ENCODE peak calls at places on chromosome X, in five cellular contexts. One of them, this sample, is unnamed. For H3K4me1, the result is how much of the 10 kb centered on the place peaks cover.

GRCh38 chrX:22203186-22203585 is 69.5 kb upstream of the CBLL2 start:
- DNase-seq in psoas muscle: no peak
- DNase-seq in stomach: no peak
- DNase-seq in esophagus muscularis mucosa: no peak
- DNase-seq in PC-3: no peak
- DNase-seq in this sample: no peak

GRCh38 chrX:68929332-68930150 is 100.7 kb downstream of the EFNB1 start:
- DNase-seq in psoas muscle: peak
- DNase-seq in stomach: peak
- DNase-seq in esophagus muscularis mucosa: no peak
- DNase-seq in PC-3: peak
- DNase-seq in this sample: no peak

GRCh38 chrX:134933248-134933647 is 57.5 kb upstream of the SMIM10 start:
- DNase-seq in psoas muscle: no peak
- DNase-seq in stomach: no peak
- DNase-seq in esophagus muscularis mucosa: no peak
- DNase-seq in PC-3: no peak
- DNase-seq in this sample: no peak

GRCh38 chrX:155577682-155578081 is 35.1 kb downstream of the TMLHE start:
- DNase-seq in psoas muscle: no peak
- DNase-seq in stomach: no peak
- DNase-seq in esophagus muscularis mucosa: no peak
- DNase-seq in PC-3: no peak
- DNase-seq in this sample: no peak

GRCh38 chrX:22922961-22923360 is 76.8 kb upstream of the DDX53 start:
- DNase-seq in psoas muscle: no peak
- DNase-seq in stomach: no peak
- DNase-seq in esophagus muscularis mucosa: no peak
- DNase-seq in PC-3: peak
- DNase-seq in this sample: no peak

GRCh38 chrX:113790987-113791386 is 792.9 kb upstream of the HTR2C start:
- DNase-seq in psoas muscle: no peak
- DNase-seq in stomach: no peak
- DNase-seq in esophagus muscularis mucosa: no peak
- DNase-seq in PC-3: no peak
- DNase-seq in this sample: no peak

GRCh38 chrX:69365349-69365748 is 138.8 kb upstream of the NALF2 start:
- DNase-seq in psoas muscle: no peak
- DNase-seq in stomach: no peak
- DNase-seq in esophagus muscularis mucosa: no peak
- DNase-seq in PC-3: no peak
- DNase-seq in this sample: no peak

GRCh38 chrX:54495814-54496516 is at the start of gene FGD1:
- DNase-seq in psoas muscle: peak
- DNase-seq in stomach: peak
- DNase-seq in esophagus muscularis mucosa: peak
- DNase-seq in PC-3: peak
- DNase-seq in this sample: no peak

GRCh38 chrX:86194758-86195157 is 46.5 kb downstream of the DACH2 start:
- DNase-seq in psoas muscle: no peak
- DNase-seq in stomach: no peak
- DNase-seq in esophagus muscularis mucosa: no peak
- DNase-seq in PC-3: no peak
- DNase-seq in this sample: no peak

GRCh38 chrX:4670606-4671005 is 957.2 kb upstream of the PRKX start:
- DNase-seq in psoas muscle: no peak
- DNase-seq in stomach: peak
- DNase-seq in esophagus muscularis mucosa: no peak
- DNase-seq in PC-3: peak
- DNase-seq in this sample: no peak

GRCh38 chrX:70172964-70173363 is 4.3 kb upstream of the DGAT2L6 start:
- DNase-seq in psoas muscle: no peak
- DNase-seq in stomach: no peak
- DNase-seq in esophagus muscularis mucosa: no peak
- DNase-seq in PC-3: no peak
- DNase-seq in this sample: no peak

GRCh38 chrX:50430917-50431316 is 39.7 kb downstream of the DGKK start:
- DNase-seq in psoas muscle: no peak
- DNase-seq in stomach: no peak
- DNase-seq in esophagus muscularis mucosa: no peak
- DNase-seq in PC-3: peak
- DNase-seq in this sample: no peak

GRCh38 chrX:145394344-145394743 is 147.0 kb downstream of the SPANXN1 start:
- DNase-seq in psoas muscle: no peak
- DNase-seq in stomach: no peak
- DNase-seq in esophagus muscularis mucosa: no peak
- DNase-seq in PC-3: no peak
- DNase-seq in this sample: no peak

GRCh38 chrX:13691845-13692334 is 3.0 kb downstream of the RAB9A start:
- DNase-seq in psoas muscle: no peak
- DNase-seq in stomach: no peak
- DNase-seq in esophagus muscularis mucosa: no peak
- DNase-seq in PC-3: no peak
- DNase-seq in this sample: no peak

GRCh38 chrX:15404712-15405111 is 20.5 kb upstream of the VEGFD start:
- DNase-seq in psoas muscle: peak
- DNase-seq in stomach: no peak
- DNase-seq in esophagus muscularis mucosa: no peak
- DNase-seq in PC-3: no peak
- DNase-seq in this sample: no peak

GRCh38 chrX:94058728-94059382 is 384.8 kb downstream of the FAM133A start:
- DNase-seq in psoas muscle: no peak
- DNase-seq in stomach: no peak
- DNase-seq in esophagus muscularis mucosa: no peak
- DNase-seq in PC-3: peak
- DNase-seq in this sample: no peak

GRCh38 chrX:23559975-23560374 is 107.3 kb upstream of the PRDX4 start:
- DNase-seq in psoas muscle: no peak
- DNase-seq in stomach: no peak
- DNase-seq in esophagus muscularis mucosa: no peak
- DNase-seq in PC-3: no peak
- DNase-seq in this sample: no peak

GRCh38 chrX:38638952-38639529 is 77.7 kb downstream of the TSPAN7 start:
- DNase-seq in psoas muscle: no peak
- DNase-seq in stomach: no peak
- DNase-seq in esophagus muscularis mucosa: no peak
- DNase-seq in PC-3: no peak
- DNase-seq in this sample: no peak

GRCh38 chrX:106615041-106615440 is 3.3 kb downstream of the RADX start:
- DNase-seq in psoas muscle: no peak
- DNase-seq in stomach: no peak
- DNase-seq in esophagus muscularis mucosa: no peak
- DNase-seq in PC-3: no peak
- DNase-seq in this sample: no peak

GRCh38 chrX:56978172-56978571 is 17.2 kb downstream of the SPIN3 start:
- DNase-seq in psoas muscle: no peak
- DNase-seq in stomach: no peak
- DNase-seq in esophagus muscularis mucosa: no peak
- DNase-seq in PC-3: peak
- DNase-seq in this sample: no peak

GRCh38 chrX:21412883-21413282 is 38.7 kb downstream of the CNKSR2 start:
- DNase-seq in psoas muscle: no peak
- DNase-seq in stomach: no peak
- DNase-seq in esophagus muscularis mucosa: no peak
- DNase-seq in PC-3: no peak
- DNase-seq in this sample: no peak

GRCh38 chrX:106284431-106285025 is 116.4 kb downstream of the PWWP3B start:
- DNase-seq in psoas muscle: no peak
- DNase-seq in stomach: no peak
- DNase-seq in esophagus muscularis mucosa: no peak
- DNase-seq in PC-3: peak
- DNase-seq in this sample: no peak

DNA sequence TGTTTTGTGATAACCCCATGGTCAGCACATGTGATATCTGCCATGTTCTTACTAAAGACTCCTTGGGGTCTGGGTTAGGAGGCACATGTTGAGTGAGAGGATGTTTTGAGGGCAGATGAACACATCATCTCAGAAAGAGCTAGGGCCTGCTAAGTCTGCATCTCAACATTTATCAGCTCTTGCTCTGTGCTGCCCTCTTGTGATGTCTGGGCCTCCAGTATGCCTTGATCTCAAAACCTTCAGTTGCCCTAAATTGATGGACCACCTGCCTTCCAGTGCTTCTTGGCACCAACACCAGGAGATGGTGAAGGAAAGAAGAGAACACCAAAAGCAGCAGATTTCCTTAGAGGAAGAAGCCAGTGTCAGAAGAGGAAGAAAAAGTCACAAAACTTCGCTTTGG is 22.5 kb downstream of the MID1 start:
- DNase-seq in psoas muscle: no peak
- DNase-seq in stomach: no peak
- DNase-seq in esophagus muscularis mucosa: no peak
- DNase-seq in PC-3: peak
- DNase-seq in this sample: no peak
- TF ChIP-seq CTCF in psoas muscle: peak
- TF ChIP-seq CTCF in stomach: no peak
- TF ChIP-seq CTCF in esophagus muscularis mucosa: no peak
- TF ChIP-seq CTCF in PC-3: peak
- TF ChIP-seq CTCF in this sample: peak

DNA sequence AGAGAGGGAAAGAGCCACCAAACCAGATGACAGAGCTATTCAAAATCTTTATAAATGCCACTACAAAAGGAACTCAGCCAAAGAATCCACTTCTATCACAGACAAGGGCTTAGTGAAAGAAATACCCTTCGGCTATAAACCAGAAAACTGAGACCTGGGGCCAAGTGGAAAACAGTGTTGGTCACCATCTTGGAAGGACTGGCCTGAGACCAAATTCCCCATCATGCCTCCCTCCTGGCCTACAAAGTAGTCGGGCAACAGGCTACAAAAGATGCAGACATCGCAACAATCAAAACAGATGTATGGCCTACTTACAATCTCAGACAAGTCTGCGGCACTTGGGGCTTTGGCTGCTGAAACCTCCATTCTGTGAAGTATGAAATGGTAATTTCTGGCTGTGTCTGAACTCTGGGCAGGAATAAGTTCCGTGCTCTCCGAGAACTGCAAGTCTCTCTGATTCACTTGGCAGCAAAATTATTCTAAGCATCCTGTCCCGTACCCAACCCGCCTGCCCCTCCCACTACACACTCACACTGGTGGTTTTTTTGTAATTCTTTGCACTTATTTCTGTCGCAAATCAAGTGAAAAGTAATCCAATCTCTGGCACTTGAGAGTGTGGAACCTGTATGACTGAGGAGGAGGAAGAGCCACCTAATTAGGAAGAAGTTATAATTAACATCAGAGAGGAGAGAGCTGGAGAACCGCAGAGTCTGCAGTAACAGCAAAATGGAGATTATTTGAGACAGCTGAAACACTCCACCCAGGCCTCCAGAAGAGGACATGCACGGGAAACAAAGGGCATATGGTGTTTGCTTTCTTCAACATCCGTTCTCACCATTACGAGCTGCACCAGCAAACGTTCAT is 87.8 kb downstream of the SH3KBP1 start:
- DNase-seq in psoas muscle: no peak
- DNase-seq in stomach: no peak
- DNase-seq in esophagus muscularis mucosa: no peak
- DNase-seq in PC-3: no peak
- DNase-seq in this sample: no peak
- H3K4me1 ChIP-seq in psoas muscle: under half
- H3K4me1 ChIP-seq in stomach: under half
- H3K4me1 ChIP-seq in esophagus muscularis mucosa: under half
- H3K4me1 ChIP-seq in PC-3: under half
- H3K4me1 ChIP-seq in this sample: under half

GRCh38 chrX:123169247-123169901 is 14.7 kb upstream of the GRIA3 start:
- DNase-seq in psoas muscle: no peak
- DNase-seq in stomach: no peak
- DNase-seq in esophagus muscularis mucosa: no peak
- DNase-seq in PC-3: peak
- DNase-seq in this sample: no peak

GRCh38 chrX:123171781-123172180 is 12.3 kb upstream of the GRIA3 start:
- DNase-seq in psoas muscle: no peak
- DNase-seq in stomach: no peak
- DNase-seq in esophagus muscularis mucosa: no peak
- DNase-seq in PC-3: no peak
- DNase-seq in this sample: no peak

GRCh38 chrX:123175366-123176122 is 8.5 kb upstream of the GRIA3 start:
- DNase-seq in psoas muscle: no peak
- DNase-seq in stomach: no peak
- DNase-seq in esophagus muscularis mucosa: no peak
- DNase-seq in PC-3: no peak
- DNase-seq in this sample: no peak

GRCh38 chrX:123172874-123173273 is 11.2 kb upstream of the GRIA3 start:
- DNase-seq in psoas muscle: no peak
- DNase-seq in stomach: no peak
- DNase-seq in esophagus muscularis mucosa: no peak
- DNase-seq in PC-3: no peak
- DNase-seq in this sample: no peak

GRCh38 chrX:123173833-123174232 is 10.2 kb upstream of the GRIA3 start:
- DNase-seq in psoas muscle: no peak
- DNase-seq in stomach: no peak
- DNase-seq in esophagus muscularis mucosa: no peak
- DNase-seq in PC-3: peak
- DNase-seq in this sample: no peak
- TF ChIP-seq CTCF in psoas muscle: no peak
- TF ChIP-seq CTCF in stomach: peak
- TF ChIP-seq CTCF in esophagus muscularis mucosa: no peak
- TF ChIP-seq CTCF in PC-3: peak
- TF ChIP-seq CTCF in this sample: no peak

GRCh38 chrX:129955682-129956081 is 26.8 kb upstream of the BCORL1 start:
- DNase-seq in psoas muscle: no peak
- DNase-seq in stomach: no peak
- DNase-seq in esophagus muscularis mucosa: no peak
- DNase-seq in PC-3: no peak
- DNase-seq in this sample: no peak

GRCh38 chrX:129956145-129956544 is 26.3 kb upstream of the BCORL1 start:
- DNase-seq in psoas muscle: no peak
- DNase-seq in stomach: no peak
- DNase-seq in esophagus muscularis mucosa: no peak
- DNase-seq in PC-3: no peak
- DNase-seq in this sample: no peak

GRCh38 chrX:129957241-129958099 is 25.0 kb upstream of the BCORL1 start:
- DNase-seq in psoas muscle: peak
- DNase-seq in stomach: peak
- DNase-seq in esophagus muscularis mucosa: no peak
- DNase-seq in PC-3: peak
- DNase-seq in this sample: peak

GRCh38 chrX:129954804-129955203 is 27.6 kb upstream of the BCORL1 start:
- DNase-seq in psoas muscle: no peak
- DNase-seq in stomach: no peak
- DNase-seq in esophagus muscularis mucosa: no peak
- DNase-seq in PC-3: no peak
- DNase-seq in this sample: no peak

DNA sequence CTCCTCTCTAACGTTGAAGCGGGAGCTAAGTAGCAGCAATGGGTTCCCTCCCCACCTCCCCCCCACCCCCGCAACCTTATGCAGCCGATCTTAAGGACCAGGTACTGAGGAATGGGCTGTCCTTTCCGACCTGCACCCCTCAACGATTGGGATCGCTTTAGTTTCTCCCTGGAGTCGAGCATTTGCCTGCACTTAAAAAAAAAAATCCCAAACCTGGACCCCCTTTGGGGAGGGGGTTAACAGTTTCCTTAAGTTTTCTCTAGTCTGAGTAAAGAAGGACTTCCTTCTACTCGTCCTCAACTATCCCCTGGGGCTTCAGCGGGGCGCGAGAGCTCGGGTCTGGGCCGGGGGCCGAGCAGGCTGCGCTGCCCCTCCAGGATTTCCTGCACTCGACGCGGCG is 25.7 kb upstream of the BCORL1 start:
- DNase-seq in psoas muscle: no peak
- DNase-seq in stomach: no peak
- DNase-seq in esophagus muscularis mucosa: no peak
- DNase-seq in PC-3: no peak
- DNase-seq in this sample: no peak
- H3K4me1 ChIP-seq in psoas muscle: under half
- H3K4me1 ChIP-seq in stomach: under half
- H3K4me1 ChIP-seq in esophagus muscularis mucosa: under half
- H3K4me1 ChIP-seq in PC-3: under half
- H3K4me1 ChIP-seq in this sample: under half

GRCh38 chrX:153778684-153779101 is 2.1 kb upstream of the SRPK3 start:
- DNase-seq in psoas muscle: peak
- DNase-seq in stomach: no peak
- DNase-seq in esophagus muscularis mucosa: no peak
- DNase-seq in PC-3: no peak
- DNase-seq in this sample: no peak
- TF ChIP-seq CTCF in psoas muscle: peak
- TF ChIP-seq CTCF in stomach: no peak
- TF ChIP-seq CTCF in esophagus muscularis mucosa: no peak
- TF ChIP-seq CTCF in PC-3: peak
- TF ChIP-seq CTCF in this sample: no peak